ENCODE peak calls at places on chromosomes 13 and 19, in ten cellular contexts. E, A, X, J, I, Z, S, B, R and O are unnamed samples.
A peak's percentile ranks its signal among the peaks of the same experiment; 100 is the strongest.

GRCh38 chr13:36476661-36477060 is 44.4 kb downstream of the CCNA1 start:
- DNase-seq in E (no peak), A (no peak), X (no peak), J (no peak), I (no peak), Z (no peak), S (no peak), B (no peak), R (no peak), O (no peak)

GRCh38 chr19:50858896-50859295 is 4.2 kb downstream of the KLK3 start:
- DNase-seq in E (no peak), A (no peak), X (no peak), J (no peak), I (no peak), Z (no peak), S (no peak), B (no peak), R (peak; percentile 45), O (no peak)

GRCh38 chr13:112762690-112763080 is 72.8 kb downstream of the ATP11A start:
- DNase-seq in E (no peak), A (no peak), X (no peak), J (no peak), I (peak; percentile 63), Z (no peak), S (no peak), B (no peak), R (no peak), O (no peak)

GRCh38 chr13:99847318-99847750 is 124.2 kb downstream of the ZIC5 start:
- DNase-seq in E (no peak), A (no peak), X (no peak), J (no peak), I (no peak), Z (no peak), S (no peak), B (no peak), R (no peak), O (no peak)

GRCh38 chr19:11073568-11073967 is 15.7 kb upstream of the LDLR start:
- DNase-seq in E (no peak), A (no peak), X (no peak), J (no peak), I (no peak), Z (no peak), S (no peak), B (no peak), R (no peak), O (no peak)

GRCh38 chr19:45878043-45878794 is 7.7 kb downstream of the IRF2BP1 start:
- DNase-seq in E (no peak), A (no peak), X (no peak), J (no peak), I (peak; percentile 79), Z (no peak), S (no peak), B (no peak), R (peak; percentile 88), O (no peak)

GRCh38 chr19:1650627-1651009 is 1.8 kb downstream of the TCF3 start:
- DNase-seq in E (no peak), A (no peak), X (no peak), J (peak; percentile 16), I (no peak), Z (no peak), S (no peak), B (no peak), R (no peak), O (no peak)

GRCh38 chr13:61654501-61654900 is 238.9 kb upstream of the PCDH20 start:
- DNase-seq in E (no peak), A (no peak), X (no peak), J (no peak), I (no peak), Z (no peak), S (no peak), B (no peak), R (no peak), O (no peak)

GRCh38 chr19:56015756-56016155 is 29.2 kb downstream of the NLRP5 start:
- DNase-seq in E (no peak), A (no peak), X (no peak), J (no peak), I (no peak), Z (no peak), S (no peak), B (no peak), R (no peak), O (no peak)

GRCh38 chr13:89701913-89702312 is 1645.6 kb upstream of the MIR17HG start:
- DNase-seq in E (no peak), A (no peak), X (no peak), J (no peak), I (no peak), Z (no peak), S (no peak), B (no peak), R (no peak), O (no peak)

GRCh38 chr13:27960362-27961226 is 8.5 kb downstream of the CDX2 start:
- DNase-seq in E (no peak), A (no peak), X (no peak), J (no peak), I (peak; percentile 81), Z (no peak), S (no peak), B (peak; percentile 55), R (peak; percentile 86), O (no peak)

GRCh38 chr19:13839193-13839937 is 37.6 kb upstream of the NANOS3 start:
- DNase-seq in E (peak; percentile 75), A (no peak), X (peak; percentile 86), J (peak; percentile 79), I (peak; percentile 93), Z (peak; percentile 57), S (peak; percentile 95), B (no peak), R (peak; percentile 73), O (peak; percentile 73)

GRCh38 chr13:81408647-81409046 is 1067.7 kb upstream of the SPRY2 start:
- DNase-seq in E (no peak), A (no peak), X (no peak), J (no peak), I (no peak), Z (no peak), S (no peak), B (no peak), R (no peak), O (no peak)

GRCh38 chr19:5434970-5435641 is 20.1 kb upstream of the ZNRF4 start:
- DNase-seq in E (no peak), A (peak; percentile 46), X (no peak), J (no peak), I (no peak), Z (no peak), S (no peak), B (peak; percentile 86), R (no peak), O (no peak)

GRCh38 chr13:113297370-113297871 is 382 bp downstream of the LAMP1 start:
- DNase-seq in E (no peak), A (no peak), X (peak; percentile 29), J (peak; percentile 28), I (no peak), Z (no peak), S (peak; percentile 66), B (no peak), R (peak; percentile 40), O (no peak)

GRCh38 chr13:28401303-28402056 is 93.4 kb downstream of the FLT1 start:
- DNase-seq in E (no peak), A (no peak), X (no peak), J (no peak), I (no peak), Z (no peak), S (no peak), B (no peak), R (no peak), O (no peak)

GRCh38 chr13:113407103-113407530 is 43.2 kb upstream of the GRTP1 start:
- DNase-seq in E (no peak), A (no peak), X (no peak), J (no peak), I (peak; percentile 52), Z (no peak), S (peak; percentile 49), B (no peak), R (no peak), O (no peak)

GRCh38 chr13:36706755-36707154 is 32.9 kb downstream of the SERTM1 start:
- DNase-seq in E (no peak), A (peak; percentile 13), X (no peak), J (no peak), I (no peak), Z (no peak), S (no peak), B (no peak), R (no peak), O (no peak)

GRCh38 chr13:89749888-89750287 is 1597.6 kb upstream of the MIR17HG start:
- DNase-seq in E (no peak), A (no peak), X (no peak), J (no peak), I (no peak), Z (no peak), S (no peak), B (no peak), R (no peak), O (no peak)

GRCh38 chr19:35049456-35049855 is 7.9 kb downstream of the HPN start:
- DNase-seq in E (no peak), A (no peak), X (no peak), J (no peak), I (no peak), Z (no peak), S (no peak), B (no peak), R (no peak), O (no peak)
- H3K27ac ChIP-seq in E (no peak overlapping the region), A (no peak overlapping the region), X (no peak overlapping the region), J (no peak overlapping the region), I (no peak overlapping the region), Z (no peak overlapping the region), S (no peak overlapping the region), B (no peak overlapping the region), R (peak overlapping the region; percentile 69), O (no peak overlapping the region)

DNA sequence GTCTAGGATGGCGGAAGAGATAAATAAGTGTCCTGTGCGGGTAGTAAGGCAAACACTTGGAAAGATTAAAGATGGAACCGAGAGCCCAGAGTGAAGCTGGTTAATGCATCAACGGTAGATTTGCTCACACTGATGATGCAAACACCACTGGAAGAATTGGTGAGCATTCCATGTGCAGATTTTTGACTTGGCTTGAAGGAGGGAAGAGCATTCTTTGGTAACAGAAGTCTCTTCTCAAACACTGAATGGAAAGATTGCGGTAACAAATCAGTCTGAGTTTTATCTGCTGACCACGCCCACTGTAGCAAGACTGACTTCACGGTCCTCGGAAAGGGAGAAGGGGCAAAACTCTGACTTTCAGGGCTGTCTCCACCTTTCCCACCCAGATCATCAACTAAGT is 112.5 kb downstream of the COL4A1 start:
- DNase-seq in E (no peak), A (no peak), X (no peak), J (no peak), I (no peak), Z (no peak), S (no peak), B (no peak), R (no peak), O (no peak)
- H3K27ac ChIP-seq in E (no peak overlapping the region), A (no peak overlapping the region), X (no peak overlapping the region), J (no peak overlapping the region), I (no peak overlapping the region), Z (no peak overlapping the region), S (no peak overlapping the region), B (no peak overlapping the region), R (no peak overlapping the region), O (no peak overlapping the region)

GRCh38 chr13:45851171-45851889 is at the start of gene SIAH3:
- DNase-seq in E (peak; percentile 9), A (no peak), X (no peak), J (peak; percentile 14), I (no peak), Z (no peak), S (no peak), B (no peak), R (no peak), O (no peak)
- H3K27ac ChIP-seq in E (no peak within 1 kb of the TSS), A (no peak within 1 kb of the TSS), X (no peak within 1 kb of the TSS), J (no peak within 1 kb of the TSS), I (no peak within 1 kb of the TSS), Z (no peak within 1 kb of the TSS), S (no peak within 1 kb of the TSS), B (no peak within 1 kb of the TSS), R (no peak within 1 kb of the TSS), O (no peak within 1 kb of the TSS)

GRCh38 chr19:41376241-41376997 is at the start of gene TMEM91:
- DNase-seq in E (peak; percentile 68), A (no peak), X (peak; percentile 62), J (no peak), I (peak; percentile 80), Z (peak; percentile 39), S (no peak), B (no peak), R (peak; percentile 42), O (no peak)
- H3K27ac ChIP-seq in E (peak within 1 kb of the TSS; percentile 92), A (no peak within 1 kb of the TSS), X (peak within 1 kb of the TSS; percentile 75), J (no peak within 1 kb of the TSS), I (peak within 1 kb of the TSS; percentile 80), Z (peak within 1 kb of the TSS; percentile 53), S (peak within 1 kb of the TSS; percentile 71), B (peak within 1 kb of the TSS; percentile 45), R (peak within 1 kb of the TSS; percentile 58), O (peak within 1 kb of the TSS; percentile 12)